ENCODE peak calls at places on chromosomes 3 and 15, in ten cellular contexts. N, O, U, H, A, V, W, M, R and F are unnamed samples.

GRCh38 chr3:15637131-15637951 is 35.8 kb downstream of the BTD start:
- DNase-seq in M (no peak), A (no peak), O (no peak), V (no peak), W (no peak), R (no peak), H (no peak), U (no peak), N (no peak), F (no peak)

GRCh38 chr15:78177447-78177873 is 28.3 kb downstream of the IDH3A start:
- DNase-seq in V (no peak), O (no peak), H (peak; percentile 45), R (no peak), U (peak; percentile 23), M (no peak), A (no peak), W (no peak), N (no peak), F (no peak)

GRCh38 chr3:120192579-120192978 is 92.4 kb downstream of the GPR156 start:
- DNase-seq in R (no peak), W (no peak), O (no peak), U (no peak), V (no peak), M (peak; percentile 38), N (no peak), H (no peak), A (no peak), F (no peak)

GRCh38 chr15:25092661-25093060 is 137.9 kb downstream of the SNRPN start:
- DNase-seq in W (no peak), H (no peak), M (no peak), R (no peak), N (no peak), U (no peak), A (no peak), V (no peak), O (no peak), F (no peak)

GRCh38 chr15:81358248-81358647 is 15.8 kb downstream of the TMC3 start:
- DNase-seq in H (no peak), N (no peak), W (no peak), R (no peak), U (no peak), O (no peak), V (no peak), A (no peak), M (no peak), F (no peak)

GRCh38 chr3:46905661-46906451 is 28.3 kb downstream of the PTH1R start:
- DNase-seq in U (no peak), O (no peak), H (no peak), R (no peak), W (no peak), V (no peak), N (no peak), A (no peak), M (no peak), F (no peak)

GRCh38 chr15:44654858-44655257 is 8.6 kb downstream of the SPG11 start:
- DNase-seq in N (no peak), W (no peak), A (no peak), H (no peak), V (no peak), M (peak; percentile 89), O (no peak), U (no peak), R (no peak), F (no peak)

GRCh38 chr15:63067976-63068743 is 25.6 kb downstream of the TPM1 start:
- DNase-seq in A (no peak), W (no peak), N (no peak), V (no peak), H (no peak), O (no peak), M (no peak), U (peak; percentile 7), R (no peak), F (peak; percentile 7)

GRCh38 chr3:170809975-170810357 is 60.0 kb downstream of the RPL22L1 start:
- DNase-seq in R (no peak), U (peak; percentile 14), H (peak; percentile 82), W (no peak), A (no peak), N (no peak), O (no peak), M (peak; percentile 68), V (no peak), F (peak; percentile 45)

GRCh38 chr3:16181361-16181760 is 6.9 kb downstream of the GALNT15 start:
- DNase-seq in W (no peak), M (peak; percentile 79), N (no peak), U (no peak), A (peak; percentile 54), V (no peak), R (no peak), H (no peak), O (no peak), F (no peak)

GRCh38 chr15:58981808-58982475 is 5.5 kb upstream of the RNF111 start:
- DNase-seq in O (no peak), V (no peak), U (peak; percentile 13), M (no peak), W (no peak), R (no peak), H (no peak), A (no peak), N (no peak), F (no peak)

GRCh38 chr3:136899622-136900158 is 37.7 kb downstream of the NCK1 start:
- DNase-seq in V (no peak), A (no peak), M (no peak), R (no peak), H (no peak), O (no peak), U (no peak), W (no peak), N (no peak), F (no peak)

GRCh38 chr15:69524296-69524695 is 71.7 kb downstream of the RPLP1 start:
- DNase-seq in V (no peak), M (no peak), A (no peak), R (no peak), W (no peak), O (no peak), N (no peak), H (no peak), U (no peak), F (no peak)

GRCh38 chr15:33008284-33009011 is 186.1 kb downstream of the FMN1 start:
- DNase-seq in R (no peak), M (peak; percentile 92), U (no peak), O (no peak), V (no peak), W (no peak), H (no peak), A (no peak), N (no peak), F (peak; percentile 57)

GRCh38 chr3:195875482-195876236 is 32.7 kb downstream of the TNK2 start:
- DNase-seq in R (no peak), M (no peak), A (no peak), H (no peak), V (no peak), W (no peak), O (no peak), U (no peak), N (no peak), F (no peak)

GRCh38 chr3:59771760-59772159 is 721.9 kb upstream of the CFAP20DC start:
- DNase-seq in V (no peak), R (no peak), H (no peak), N (no peak), A (no peak), U (peak; percentile 39), W (no peak), M (peak; percentile 95), O (no peak), F (peak; percentile 91)

GRCh38 chr3:131353016-131353877 is 28.3 kb upstream of the NUDT16 start:
- DNase-seq in N (no peak), H (no peak), M (no peak), W (no peak), A (no peak), V (no peak), R (no peak), O (no peak), U (no peak), F (no peak)

GRCh38 chr3:71497367-71497925 is 86.1 kb downstream of the FOXP1 start:
- DNase-seq in N (no peak), M (no peak), A (no peak), H (no peak), R (no peak), U (no peak), W (no peak), V (no peak), O (no peak), F (no peak)

GRCh38 chr3:41710646-41711388 is 251.1 kb downstream of the ULK4 start:
- DNase-seq in O (no peak), N (no peak), V (no peak), M (peak; percentile 87), H (peak; percentile 15), A (no peak), R (no peak), U (peak; percentile 86), W (no peak), F (peak; percentile 82)

GRCh38 chr3:31407665-31408064 is 125.1 kb upstream of the STT3B start:
- DNase-seq in A (no peak), R (no peak), H (no peak), M (peak; percentile 55), V (no peak), U (no peak), W (no peak), O (no peak), N (no peak), F (no peak)

GRCh38 chr3:48682786-48683185 is 2.9 kb downstream of the NCKIPSD start:
- DNase-seq in R (no peak), H (no peak), N (no peak), M (no peak), O (no peak), U (no peak), V (no peak), W (no peak), A (no peak), F (no peak)

GRCh38 chr15:87633471-87633870 is 623.1 kb downstream of the NTRK3 start:
- DNase-seq in U (no peak), N (no peak), V (no peak), H (no peak), O (no peak), W (no peak), R (peak; percentile 10), M (no peak), A (no peak), F (no peak)

GRCh38 chr3:135907422-135908165 is 57.9 kb upstream of the PPP2R3A start:
- DNase-seq in A (no peak), O (no peak), W (no peak), U (no peak), V (no peak), R (no peak), M (no peak), H (no peak), N (no peak), F (no peak)

GRCh38 chr3:122484985-122485384 is 29.8 kb downstream of the KPNA1 start:
- DNase-seq in H (no peak), O (no peak), R (no peak), W (no peak), V (no peak), A (no peak), U (peak; percentile 28), M (peak; percentile 42), N (no peak), F (no peak)

GRCh38 chr15:29924750-29925149 is 102.5 kb upstream of the TJP1 start:
- DNase-seq in M (peak; percentile 71), U (peak; percentile 92), A (no peak), H (peak; percentile 84), W (peak; percentile 35), R (no peak), O (no peak), N (no peak), V (no peak), F (peak; percentile 92)

GRCh38 chr3:77967621-77968020 is 927.7 kb downstream of the ROBO2 start:
- DNase-seq in A (no peak), O (no peak), H (no peak), W (no peak), V (no peak), U (no peak), M (no peak), R (no peak), N (no peak), F (no peak)

GRCh38 chr3:124845406-124845805 is 41.8 kb downstream of the ITGB5 start:
- DNase-seq in A (no peak), H (peak; percentile 54), R (no peak), U (peak; percentile 49), N (no peak), W (peak; percentile 48), O (no peak), V (no peak), M (peak; percentile 94), F (peak; percentile 72)

GRCh38 chr15:55555089-55555488 is 33.1 kb downstream of the PYGO1 start:
- DNase-seq in R (no peak), U (no peak), H (no peak), N (no peak), W (no peak), O (no peak), A (no peak), M (no peak), V (no peak), F (no peak)